ENCODE peak calls at places on chromosomes 16 and 17, in nine cellular contexts. E is tibial nerve, B is A549, U is upper lobe of left lung, R is heart left ventricle, H is spleen, C is IMR-90, O is ovary, Y is testis. G is an unnamed sample. For H3K9me3, the result is how much of the 10 kb centered on the place peaks cover.

GRCh38 chr16:78896280-78896679 is 704.3 kb downstream of the MAF start:
- DNase-seq in E (no peak), R (no peak), B (no peak), U (no peak), C (no peak), O (no peak), Y (no peak), H (no peak), G (no peak)

GRCh38 chr17:78391051-78391431 is 12.6 kb downstream of the PGS1 start:
- DNase-seq in O (no peak), C (no peak), U (no peak), R (no peak), Y (no peak), E (no peak), B (no peak), H (no peak), G (no peak)

GRCh38 chr17:2842464-2842863 is 46.2 kb downstream of the RAP1GAP2 start:
- DNase-seq in R (no peak), H (no peak), B (no peak), O (no peak), Y (no peak), C (no peak), E (no peak), U (no peak), G (no peak)

GRCh38 chr17:19724501-19725420 is 8.4 kb upstream of the SLC47A2 start:
- DNase-seq in H (peak), U (peak), B (no peak), E (peak), R (peak), O (peak), C (no peak), Y (peak), G (peak)

GRCh38 chr16:79381552-79382042 is 218.9 kb downstream of the MAF start:
- DNase-seq in C (no peak), H (no peak), O (no peak), E (peak), B (no peak), Y (no peak), R (no peak), U (no peak), G (no peak)

GRCh38 chr16:70523621-70524405 is at the start of gene SF3B3:
- DNase-seq in C (peak), R (peak), B (peak), E (peak), Y (peak), H (peak), U (peak), O (peak), G (peak)

GRCh38 chr16:66414891-66415290 is 12.2 kb upstream of the BEAN1 start:
- DNase-seq in C (peak), E (no peak), R (no peak), B (no peak), O (no peak), Y (no peak), H (no peak), U (no peak), G (no peak)

GRCh38 chr17:77735051-77735340 is 223.5 kb upstream of the TNRC6C start:
- DNase-seq in R (no peak), B (no peak), U (peak), C (no peak), O (no peak), E (no peak), Y (no peak), H (no peak), G (no peak)

GRCh38 chr16:83615553-83615952 is 192.2 kb upstream of the HSBP1 start:
- DNase-seq in E (no peak), C (peak), O (no peak), B (no peak), R (no peak), H (no peak), Y (no peak), U (no peak), G (no peak)

GRCh38 chr17:66507103-66507923 is 204.9 kb downstream of the PRKCA start:
- DNase-seq in E (peak), H (no peak), Y (peak), O (peak), C (peak), U (peak), B (peak), R (peak), G (peak)

GRCh38 chr17:29742210-29742513 is 119.5 kb upstream of the CORO6 start:
- DNase-seq in Y (no peak), E (no peak), R (no peak), O (no peak), H (no peak), B (no peak), U (no peak), C (no peak), G (no peak)

GRCh38 chr17:54749157-54749556 is 151.5 kb upstream of the TOM1L1 start:
- DNase-seq in Y (no peak), E (no peak), H (no peak), R (no peak), B (no peak), U (no peak), C (no peak), O (no peak), G (no peak)

GRCh38 chr17:39757931-39758873 is 20.5 kb downstream of the GRB7 start:
- DNase-seq in U (peak), E (no peak), C (no peak), B (no peak), H (no peak), O (no peak), Y (no peak), R (no peak), G (no peak)

GRCh38 chr17:8056232-8056975 is 17.5 kb downstream of the ALOX15B start:
- DNase-seq in H (peak), Y (peak), C (peak), U (peak), E (peak), O (peak), R (peak), B (no peak), G (peak)

GRCh38 chr17:21389352-21389751 is 13.2 kb downstream of the KCNJ12 start:
- DNase-seq in H (no peak), Y (no peak), O (no peak), E (no peak), R (no peak), B (no peak), U (no peak), C (no peak), G (no peak)

GRCh38 chr16:17768257-17768656 is 297.5 kb upstream of the XYLT1 start:
- DNase-seq in U (no peak), Y (no peak), R (no peak), E (no peak), O (no peak), H (no peak), B (no peak), C (peak), G (no peak)

GRCh38 chr16:58020628-58021521 is 4.7 kb upstream of the MMP15 start:
- DNase-seq in H (peak), C (peak), U (no peak), O (peak), R (peak), B (peak), Y (peak), E (peak), G (peak)

GRCh38 chr16:46974352-46974751 is 878 bp upstream of the DNAJA2 start:
- DNase-seq in O (no peak), C (no peak), U (no peak), R (no peak), E (peak), H (no peak), B (peak), Y (no peak), G (no peak)

GRCh38 chr16:85615014-85615851 is 2.1 kb downstream of the GSE1 start:
- DNase-seq in Y (peak), B (peak), C (no peak), H (peak), R (peak), U (peak), O (peak), E (peak), G (peak)

GRCh38 chr16:88862968-88863367 is 3.5 kb downstream of the PABPN1L start:
- DNase-seq in Y (no peak), B (no peak), E (no peak), U (no peak), O (no peak), C (no peak), H (no peak), R (no peak), G (no peak)
- H3K9me3 ChIP-seq in Y (under half), B (under half), E (under half), U (under half), O (under half), C (under half), H (under half), R (under half), G (under half)

GRCh38 chr17:65314212-65314611 is 177.0 kb downstream of the RGS9 start:
- DNase-seq in H (no peak), R (no peak), Y (no peak), U (no peak), B (no peak), E (no peak), O (no peak), C (no peak), G (no peak)
- TF ChIP-seq POLR2A in H (no peak), R (no peak), Y (no peak), U (no peak), B (no peak), E (no peak), O (no peak), C (no peak), G (no peak)

GRCh38 chr17:71914812-71915211 is 206.0 kb upstream of the SOX9 start:
- DNase-seq in Y (no peak), H (no peak), E (no peak), O (no peak), B (no peak), C (no peak), U (no peak), R (no peak), G (no peak)
- H3K9me3 ChIP-seq in Y (under half), H (under half), E (under half), O (under half), B (under half), C (under half), U (under half), R (under half), G (under half)

GRCh38 chr17:74773871-74774286 is 2.3 kb downstream of the NAT9 start:
- DNase-seq in E (no peak), R (no peak), Y (no peak), H (no peak), B (no peak), C (peak), U (no peak), O (no peak), G (no peak)

GRCh38 chr17:74777884-74778490 is 1.8 kb upstream of the NAT9 start:
- DNase-seq in Y (no peak), H (no peak), B (no peak), E (no peak), C (no peak), O (no peak), R (no peak), U (no peak), G (no peak)

GRCh38 chr17:74776990-74777389 is 845 bp upstream of the NAT9 start:
- DNase-seq in C (no peak), H (no peak), B (no peak), E (no peak), U (no peak), R (no peak), Y (no peak), O (no peak), G (no peak)

GRCh38 chr17:74775409-74776043 is 619 bp downstream of the NAT9 start:
- DNase-seq in E (no peak), R (no peak), H (no peak), Y (no peak), U (no peak), O (no peak), C (no peak), B (no peak), G (no peak)

GRCh38 chr17:74776044-74776962 is at the start of gene NAT9:
- DNase-seq in H (peak), C (peak), Y (peak), B (peak), O (peak), R (peak), E (peak), U (peak), G (peak)
- TF ChIP-seq POLR2A in H (peak), C (peak), Y (no peak), B (peak), O (peak), R (no peak), E (peak), U (no peak), G (peak)

DNA sequence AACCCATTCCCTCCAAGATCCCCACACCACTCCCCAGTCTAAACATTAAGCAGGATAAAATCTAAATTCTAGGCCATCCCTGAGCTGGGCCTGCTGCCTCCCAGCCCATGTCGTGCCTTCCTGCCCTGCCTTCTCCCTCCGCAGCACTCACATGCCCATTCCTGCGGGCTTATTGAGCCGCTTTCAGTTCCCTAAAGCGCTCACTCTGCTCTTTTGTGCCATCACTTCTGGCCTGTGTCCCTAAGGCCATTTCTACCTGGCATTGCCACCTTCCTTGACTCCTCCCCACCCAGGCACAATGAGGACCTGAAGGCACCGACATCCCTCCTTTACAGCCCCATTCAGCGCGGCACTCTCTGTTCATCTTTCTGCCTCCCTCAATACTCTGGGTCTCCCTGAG is 13.0 kb upstream of the RAB5C start:
- DNase-seq in H (no peak), E (no peak), B (no peak), U (no peak), O (no peak), C (no peak), Y (no peak), R (no peak), G (no peak)
- H3K9me3 ChIP-seq in H (under half), E (under half), B (under half), U (under half), O (under half), C (under half), Y (under half), R (under half), G (under half)

GRCh38 chr16:4376126-4376819 is 4.6 kb downstream of the VASN start:
- DNase-seq in H (peak), R (peak), U (peak), C (peak), O (peak), B (no peak), E (peak), Y (peak), G (peak)
- TF ChIP-seq POLR2A in H (no peak), R (no peak), U (no peak), C (peak), O (no peak), B (no peak), E (no peak), Y (no peak), G (no peak)

DNA sequence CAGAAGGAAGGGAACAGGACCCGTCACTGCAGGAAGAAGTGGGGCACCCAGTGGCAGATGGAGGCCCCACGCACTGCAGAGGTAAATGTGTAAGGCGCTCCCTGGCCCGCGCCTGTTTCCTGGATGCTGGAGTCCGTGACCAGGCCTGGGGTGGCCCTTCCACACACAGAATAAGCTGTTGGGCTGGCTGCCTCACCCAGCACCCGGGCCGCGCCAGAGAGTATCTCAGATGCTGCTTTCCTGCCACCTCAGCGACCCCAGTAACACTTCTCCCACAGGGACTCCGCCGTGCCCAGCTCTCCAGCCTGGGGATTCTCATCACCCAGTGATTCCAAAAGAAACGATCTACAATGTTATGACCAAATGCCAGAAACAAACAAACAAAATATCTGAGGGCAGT is 1993.1 kb downstream of the TP53TG3F start:
- DNase-seq in B (no peak), E (no peak), C (no peak), Y (no peak), R (no peak), U (no peak), H (no peak), O (no peak), G (no peak)
- H3K9me3 ChIP-seq in B (under half), E (under half), C (under half), Y (under half), R (under half), U (under half), H (under half), O (under half), G (under half)

GRCh38 chr17:71679832-71680231 is 441.0 kb upstream of the SOX9 start:
- DNase-seq in O (no peak), U (no peak), B (no peak), C (no peak), Y (no peak), H (no peak), R (no peak), E (no peak), G (no peak)

GRCh38 chr17:71677444-71677843 is 443.4 kb upstream of the SOX9 start:
- DNase-seq in B (no peak), R (no peak), H (no peak), C (peak), O (no peak), E (no peak), U (no peak), Y (no peak), G (no peak)

GRCh38 chr17:71682174-71682494 is 438.7 kb upstream of the SOX9 start:
- DNase-seq in U (no peak), B (no peak), E (no peak), Y (no peak), O (no peak), C (no peak), H (no peak), R (no peak), G (no peak)

DNA sequence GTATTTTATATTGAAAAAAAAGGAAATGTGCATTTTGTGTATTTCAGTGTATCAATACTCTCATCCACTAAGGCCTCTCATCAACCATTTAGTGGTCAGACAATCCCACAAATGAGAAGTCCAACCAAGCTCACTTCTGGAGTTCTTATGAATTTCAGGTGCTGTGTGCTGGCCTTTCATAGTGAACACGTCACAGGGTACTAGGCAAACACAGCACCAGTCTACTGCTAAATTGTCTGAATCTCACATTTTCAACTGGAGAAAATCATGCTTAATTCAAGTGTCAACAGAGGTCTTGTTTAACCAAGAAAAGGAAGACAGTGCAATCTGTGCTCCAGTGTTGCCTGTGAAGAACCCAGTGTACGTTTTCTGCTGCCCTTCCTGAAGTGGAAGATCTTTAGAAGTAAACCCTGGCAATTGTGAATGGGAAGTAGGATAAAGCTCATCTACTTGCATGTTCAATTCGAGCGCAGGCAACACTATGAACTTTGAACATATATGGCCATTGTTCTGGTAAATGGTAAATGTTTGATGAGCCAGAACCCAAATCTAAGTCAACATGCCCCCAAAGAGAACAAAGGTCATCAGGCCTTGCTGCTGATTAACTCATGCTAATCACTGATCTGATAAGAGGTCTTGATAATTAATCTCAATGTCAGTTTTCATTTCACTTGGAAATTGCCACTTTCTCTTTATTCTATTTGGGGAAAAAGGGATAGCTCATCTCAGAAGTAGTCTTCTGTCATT is 439.2 kb upstream of the SOX9 start:
- DNase-seq in U (no peak), E (no peak), R (no peak), B (no peak), C (no peak), O (no peak), H (no peak), Y (no peak), G (no peak)
- TF ChIP-seq POLR2A in U (no peak), E (no peak), R (no peak), B (no peak), C (no peak), O (no peak), H (no peak), Y (no peak), G (no peak)

DNA sequence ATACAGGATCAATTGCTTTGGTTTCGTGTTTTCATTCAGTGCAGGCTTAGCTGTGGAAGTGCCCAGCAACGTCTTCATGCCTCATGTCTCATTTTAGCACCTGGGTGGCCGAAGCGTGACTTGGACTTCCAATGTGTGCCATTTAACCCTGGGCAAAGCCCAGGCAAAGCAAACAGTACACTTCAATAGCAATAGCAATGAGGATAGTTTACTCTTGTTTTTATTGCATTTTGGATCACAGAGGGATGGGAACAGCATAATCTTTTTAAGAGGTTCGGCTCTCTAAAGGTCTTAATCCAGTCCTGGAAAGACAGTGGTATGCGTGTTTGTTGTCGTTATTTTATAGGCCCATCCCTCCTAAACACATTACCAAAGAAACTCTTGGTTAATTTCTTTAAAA is 86.2 kb downstream of the HS3ST3B1 start:
- DNase-seq in H (no peak), E (no peak), R (no peak), Y (no peak), O (no peak), C (no peak), B (no peak), U (no peak), G (peak)
- H3K9me3 ChIP-seq in H (under half), E (under half), R (under half), Y (under half), O (under half), C (under half), B (under half), U (under half), G (under half)

GRCh38 chr16:88892065-88892464 is 25.6 kb upstream of the PABPN1L start:
- DNase-seq in B (no peak), U (no peak), R (no peak), O (no peak), Y (no peak), H (no peak), E (no peak), C (no peak), G (no peak)

GRCh38 chr16:88894681-88895300 is 28.3 kb upstream of the PABPN1L start:
- DNase-seq in B (no peak), C (no peak), O (no peak), R (no peak), H (no peak), U (no peak), E (no peak), Y (no peak), G (no peak)

GRCh38 chr16:88891083-88891482 is 24.6 kb upstream of the PABPN1L start:
- DNase-seq in B (no peak), O (no peak), Y (no peak), H (no peak), R (no peak), U (no peak), E (no peak), C (no peak), G (no peak)

GRCh38 chr16:88895335-88895734 is 28.9 kb upstream of the PABPN1L start:
- DNase-seq in E (no peak), C (no peak), Y (no peak), R (no peak), O (no peak), U (no peak), B (no peak), H (no peak), G (no peak)

DNA sequence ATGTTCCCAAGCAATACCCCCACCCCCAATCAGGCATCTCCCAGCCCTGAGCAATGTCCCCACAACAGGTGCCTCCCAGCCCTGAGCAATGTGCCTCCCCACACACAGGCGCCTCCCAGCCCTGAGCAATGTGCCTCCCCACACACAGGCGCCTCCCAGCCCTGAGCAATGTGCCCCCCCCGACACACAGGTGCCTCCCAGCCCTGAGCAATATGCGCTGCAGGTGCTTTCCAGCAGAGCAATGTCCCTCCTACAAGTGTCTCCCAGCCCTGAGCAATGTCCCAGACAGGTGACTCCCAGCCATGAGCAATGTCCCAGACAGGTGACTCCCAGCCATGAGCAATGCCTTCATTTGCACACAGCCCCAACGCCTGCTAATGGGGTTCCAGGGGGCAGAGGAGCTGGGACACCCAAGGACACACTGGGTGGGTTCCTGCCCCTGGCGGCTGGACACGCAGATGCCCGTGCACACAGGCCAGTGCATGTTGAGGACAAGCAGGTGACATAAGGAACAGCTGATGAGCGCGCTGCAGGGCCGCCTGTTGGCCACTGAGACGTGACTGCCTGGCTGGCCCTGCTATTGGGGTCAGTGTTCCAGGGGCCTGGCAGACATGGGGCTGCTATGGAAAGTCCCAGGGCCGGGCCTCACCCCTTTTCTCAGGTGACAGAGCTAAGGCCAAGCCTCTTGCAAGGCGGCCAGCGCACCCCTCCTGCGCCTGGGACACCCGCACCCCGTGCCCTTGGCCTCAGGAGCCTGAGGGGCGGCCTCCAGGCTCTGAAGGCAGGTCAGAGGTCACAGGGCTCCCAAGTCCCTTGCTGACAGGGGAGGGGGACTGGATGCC is 26.9 kb upstream of the PABPN1L start:
- DNase-seq in E (no peak), B (no peak), O (no peak), U (no peak), Y (no peak), H (no peak), R (no peak), C (no peak), G (no peak)
- TF ChIP-seq POLR2A in E (no peak), B (no peak), O (no peak), U (no peak), Y (no peak), H (no peak), R (no peak), C (no peak), G (no peak)